ENCODE peak calls at places on chromosomes 5 and 9, in six cellular contexts. K is MM.1S, G is upper lobe of right lung, R is non-pigmented ciliary epithelial cell, C is amniotic stem cell, F is WTC11. W is an unnamed sample.

GRCh38 chr5:133926960-133927615 is 41.3 kb downstream of the C5orf15 start:
- DNase-seq in K (no peak), G (no peak), R (no peak), C (no peak), F (no peak), W (no peak)

GRCh38 chr9:3151672-3152576 is 308.0 kb upstream of the PUM3 start:
- DNase-seq in K (no peak), G (no peak), R (no peak), C (no peak), F (no peak), W (no peak)

GRCh38 chr9:3508078-3508431 is 17.7 kb downstream of the RFX3 start:
- DNase-seq in K (no peak), G (no peak), R (no peak), C (no peak), F (no peak), W (no peak)

GRCh38 chr5:172867761-172868435 is 33.8 kb downstream of the ERGIC1 start:
- DNase-seq in K (no peak), G (no peak), R (no peak), C (no peak), F (no peak), W (no peak)

GRCh38 chr9:72980600-72981265 is 27.9 kb upstream of the ALDH1A1 start:
- DNase-seq in K (no peak), G (no peak), R (no peak), C (no peak), F (no peak), W (no peak)

GRCh38 chr5:142590451-142591240 is 95.2 kb downstream of the FGF1 start:
- DNase-seq in K (no peak), G (no peak), R (no peak), C (no peak), F (no peak), W (no peak)

GRCh38 chr9:122140368-122141193 is 19.0 kb downstream of the NDUFA8 start:
- DNase-seq in K (no peak), G (no peak), R (no peak), C (no peak), F (no peak), W (no peak)

GRCh38 chr9:114798793-114799427 is 6.9 kb downstream of the TNFSF15 start:
- DNase-seq in K (no peak), G (no peak), R (no peak), C (no peak), F (no peak), W (no peak)

GRCh38 chr9:26058111-26058895 is 380.1 kb upstream of the TUSC1 start:
- DNase-seq in K (no peak), G (no peak), R (no peak), C (no peak), F (no peak), W (no peak)

GRCh38 chr5:305459-305858 is 16.1 kb upstream of the AHRR start:
- DNase-seq in K (no peak), G (no peak), R (no peak), C (no peak), F (no peak), W (no peak)

GRCh38 chr9:107693620-107694326 is 204.2 kb upstream of the KLF4 start:
- DNase-seq in K (no peak), G (no peak), R (no peak), C (no peak), F (no peak), W (no peak)

GRCh38 chr5:116380615-116381014 is 194.0 kb downstream of the SEMA6A start:
- DNase-seq in K (no peak), G (no peak), R (no peak), C (no peak), F (no peak), W (no peak)

GRCh38 chr9:128128836-128129590 is 1.5 kb upstream of the PTGES2 start:
- DNase-seq in K (peak), G (no peak), R (no peak), C (no peak), F (no peak), W (no peak)

GRCh38 chr5:89276566-89277305 is 393.8 kb upstream of the MEF2C start:
- DNase-seq in K (no peak), G (no peak), R (no peak), C (no peak), F (no peak), W (no peak)

GRCh38 chr5:62649476-62650113 is 71.0 kb downstream of the LRRC70 start:
- DNase-seq in K (peak), G (no peak), R (no peak), C (no peak), F (no peak), W (no peak)

GRCh38 chr9:69818946-69819345 is 1.7 kb upstream of the CFAP95 start:
- DNase-seq in K (no peak), G (no peak), R (no peak), C (no peak), F (no peak), W (no peak)

GRCh38 chr5:103589416-103590175 is 27.0 kb upstream of the NUDT12 start:
- DNase-seq in K (no peak), G (no peak), R (peak), C (no peak), F (no peak), W (no peak)

GRCh38 chr5:919356-920000 is 26.8 kb downstream of the TRIP13 start:
- DNase-seq in K (no peak), G (no peak), R (no peak), C (no peak), F (no peak), W (no peak)

GRCh38 chr5:62082370-62082778 is 223.6 kb upstream of the KIF2A start:
- DNase-seq in K (no peak), G (no peak), R (peak), C (peak), F (no peak), W (no peak)

GRCh38 chr9:114221706-114222465 is 66.5 kb downstream of the COL27A1 start:
- DNase-seq in K (no peak), G (no peak), R (no peak), C (no peak), F (no peak), W (no peak)

GRCh38 chr9:95509851-95510529 is 6.8 kb downstream of the PTCH1 start:
- DNase-seq in K (peak), G (no peak), R (no peak), C (no peak), F (no peak), W (no peak)

GRCh38 chr9:127781821-127782220 is 3.4 kb upstream of the SH2D3C start:
- DNase-seq in K (no peak), G (no peak), R (no peak), C (no peak), F (no peak), W (no peak)

GRCh38 chr9:116706310-116707290 is 19.5 kb downstream of the TRIM32 start:
- DNase-seq in K (no peak), G (no peak), R (no peak), C (no peak), F (no peak), W (no peak)

GRCh38 chr5:174559141-174559540 is 165.2 kb upstream of the MSX2 start:
- DNase-seq in K (no peak), G (no peak), R (no peak), C (no peak), F (no peak), W (no peak)

W was measured in NCI-H2227 treated with DMSO at 0.1 percent for 48 hours.